ENCODE peak calls at places on chromosomes 16 and 17, in four cellular contexts. L is progenitor cell of endocrine pancreas, W is stomach, V is fibroblast of lung. C is an unnamed sample.

GRCh38 chr17:33968350-33969044 is 286.6 kb upstream of the CCL2 start:
- DNase-seq in L (no peak), W (no peak), V (no peak), C (peak)

GRCh38 chr16:24670623-24671454 is 58.6 kb upstream of the TNRC6A start:
- DNase-seq in L (no peak), W (no peak), V (peak), C (no peak)

GRCh38 chr16:25106567-25107465 is 4.7 kb upstream of the LCMT1 start:
- DNase-seq in L (peak), W (peak), V (peak), C (peak)

GRCh38 chr17:29617125-29617480 is 5.6 kb downstream of the CORO6 start:
- DNase-seq in L (peak), W (peak), V (peak), C (peak)

GRCh38 chr17:65677932-65678331 is 116.5 kb upstream of the AXIN2 start:
- DNase-seq in L (no peak), W (no peak), V (no peak), C (no peak)

GRCh38 chr16:2483939-2484897 is 9.3 kb downstream of the TBC1D24 start:
- DNase-seq in L (no peak), W (no peak), V (no peak), C (no peak)

GRCh38 chr17:8609910-8610309 is 20.6 kb downstream of the MYH10 start:
- DNase-seq in L (no peak), W (no peak), V (no peak), C (no peak)

GRCh38 chr17:72176516-72176851 is 55.7 kb downstream of the SOX9 start:
- DNase-seq in L (no peak), W (no peak), V (no peak), C (no peak)

GRCh38 chr16:54359086-54359485 is 72.5 kb upstream of the IRX3 start:
- DNase-seq in L (no peak), W (no peak), V (no peak), C (no peak)

GRCh38 chr17:78128616-78129384 is at the start of gene TMC6:
- DNase-seq in L (peak), W (peak), V (no peak), C (peak)

GRCh38 chr17:63476857-63477470 is at the start of gene ACE:
- DNase-seq in L (peak), W (peak), V (no peak), C (no peak)

GRCh38 chr17:19407601-19408380 is 3.2 kb upstream of the RNF112 start:
- DNase-seq in L (no peak), W (peak), V (no peak), C (no peak)

GRCh38 chr16:45454-45853 is 8.0 kb downstream of the POLR3K start:
- DNase-seq in L (no peak), W (no peak), V (no peak), C (no peak)

GRCh38 chr16:83967091-83967490 is 953 bp upstream of the NECAB2 start:
- DNase-seq in L (no peak), W (no peak), V (no peak), C (no peak)

GRCh38 chr17:75048396-75048933 is 1.4 kb downstream of the KCTD2 start:
- DNase-seq in L (no peak), W (peak), V (peak), C (no peak)

GRCh38 chr16:54216268-54217187 is 70.1 kb downstream of the IRX3 start:
- DNase-seq in L (no peak), W (no peak), V (peak), C (no peak)

GRCh38 chr17:64234961-64235360 is 28.1 kb downstream of the TEX2 start:
- DNase-seq in L (no peak), W (no peak), V (no peak), C (no peak)

GRCh38 chr17:38660097-38661026 is 14.4 kb downstream of the EPOP start:
- DNase-seq in L (no peak), W (no peak), V (no peak), C (no peak)

GRCh38 chr16:47375423-47375822 is 85.4 kb downstream of the ITFG1 start:
- DNase-seq in L (no peak), W (no peak), V (no peak), C (no peak)

GRCh38 chr16:27238016-27238587 is 30.5 kb downstream of the NSMCE1 start:
- DNase-seq in L (no peak), W (peak), V (no peak), C (peak)

GRCh38 chr16:19513377-19514053 is 8.4 kb downstream of the GDE1 start:
- DNase-seq in L (no peak), W (no peak), V (peak), C (no peak)

GRCh38 chr17:83119987-83120864 is 40.8 kb downstream of the METRNL start:
- DNase-seq in L (no peak), W (no peak), V (no peak), C (no peak)

GRCh38 chr17:17691468-17692263 is 10.4 kb downstream of the RAI1 start:
- DNase-seq in L (no peak), W (peak), V (no peak), C (no peak)

GRCh38 chr16:47657977-47658376 is 196.8 kb downstream of the PHKB start:
- DNase-seq in L (no peak), W (no peak), V (no peak), C (no peak)

GRCh38 chr17:55674107-55674506 is 48.6 kb downstream of the TMEM100 start:
- DNase-seq in L (no peak), W (no peak), V (peak), C (no peak)

GRCh38 chr17:42347198-42347597 is 41.0 kb downstream of the STAT3 start:
- DNase-seq in L (no peak), W (peak), V (peak), C (no peak)

GRCh38 chr17:4934173-4934979 is 2.3 kb downstream of the GP1BA start:
- DNase-seq in L (no peak), W (peak), V (peak), C (no peak)
- TF ChIP-seq CTCF in L (peak), W (no peak), V (peak), C (no peak)

GRCh38 chr17:6749519-6749918 is 6.3 kb upstream of the XAF1 start:
- DNase-seq in L (no peak), W (no peak), V (peak), C (no peak)
- TF ChIP-seq CTCF in L (no peak), W (no peak), V (no peak), C (no peak)

GRCh38 chr17:45782889-45783592 is 1.1 kb upstream of the CRHR1 start:
- DNase-seq in L (peak), W (no peak), V (no peak), C (no peak)
- TF ChIP-seq CTCF in L (peak), W (peak), V (no peak), C (no peak)

GRCh38 chr16:56311208-56312027 is 113.9 kb downstream of the AMFR start:
- DNase-seq in L (no peak), W (no peak), V (no peak), C (no peak)
- TF ChIP-seq CTCF in L (peak), W (no peak), V (peak), C (no peak)

DNA sequence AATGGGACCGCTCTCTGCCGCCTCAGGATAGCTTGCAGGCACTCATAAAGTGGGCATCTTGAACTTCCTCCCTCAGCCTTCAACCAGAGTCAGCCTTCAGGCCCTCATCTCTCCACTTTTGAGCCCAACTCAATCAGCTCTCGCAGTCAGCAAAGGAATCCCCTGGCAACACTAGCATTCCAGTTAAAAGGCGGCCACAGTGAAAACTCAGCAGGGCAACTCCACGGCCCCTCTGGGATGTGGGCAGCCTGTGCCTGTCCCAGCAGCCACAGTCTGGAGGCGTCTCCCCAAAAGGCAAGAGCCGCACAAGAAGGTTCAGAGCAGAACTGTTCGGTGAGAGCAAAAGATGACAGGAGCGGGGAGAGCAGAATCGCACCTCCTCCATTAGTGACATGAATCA is 9.0 kb downstream of the TMEM11 start:
- DNase-seq in L (no peak), W (no peak), V (no peak), C (no peak)
- TF ChIP-seq CTCF in L (no peak), W (no peak), V (no peak), C (no peak)

DNA sequence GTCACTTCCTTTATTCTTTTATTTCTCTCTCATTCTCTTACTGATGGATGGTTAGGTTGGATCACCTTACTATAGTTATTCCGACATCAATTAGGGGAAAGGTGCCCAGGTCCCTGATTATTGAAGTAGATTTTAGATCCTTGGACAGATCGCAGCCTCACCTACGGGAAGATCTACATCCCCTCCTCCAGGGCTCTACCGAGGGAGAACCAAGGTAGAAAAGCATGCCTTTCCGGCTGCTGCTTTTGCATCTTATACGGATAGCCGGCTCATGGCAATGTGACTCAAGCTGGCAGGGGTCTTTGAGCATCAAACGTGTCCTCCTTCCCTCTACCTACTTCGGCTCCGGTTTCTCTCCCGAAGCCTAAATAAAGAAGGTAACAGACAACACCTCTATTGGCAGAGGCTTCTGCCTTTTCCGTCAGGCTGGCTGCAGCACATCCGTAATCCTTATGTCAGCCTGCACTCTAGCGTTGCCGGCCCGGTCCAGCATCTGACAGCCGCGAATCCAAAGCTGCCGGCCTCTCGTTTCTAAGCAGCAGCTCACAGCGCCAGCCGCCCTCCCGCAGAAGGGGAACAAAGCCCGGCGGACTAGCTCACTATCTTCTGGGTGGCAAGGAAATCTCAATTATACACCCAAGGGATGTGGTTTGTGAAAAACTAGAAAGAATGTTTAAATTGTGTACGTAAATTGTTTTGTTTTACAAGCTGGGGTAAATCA is 46.9 kb downstream of the IRX6 start:
- DNase-seq in L (peak), W (peak), V (peak), C (no peak)
- TF ChIP-seq CTCF in L (peak), W (peak), V (peak), C (no peak)

GRCh38 chr17:48129981-48130380 is 22.4 kb downstream of the SNX11 start:
- DNase-seq in L (no peak), W (no peak), V (no peak), C (no peak)

GRCh38 chr17:48132375-48132774 is 24.8 kb downstream of the SNX11 start:
- DNase-seq in L (no peak), W (no peak), V (no peak), C (no peak)

GRCh38 chr17:48128411-48128810 is 20.8 kb downstream of the SNX11 start:
- DNase-seq in L (no peak), W (no peak), V (no peak), C (no peak)

GRCh38 chr17:48134912-48135480 is 27.4 kb downstream of the SNX11 start:
- DNase-seq in L (no peak), W (no peak), V (no peak), C (no peak)

GRCh38 chr17:48131216-48131824 is 23.8 kb downstream of the SNX11 start:
- DNase-seq in L (peak), W (peak), V (peak), C (no peak)
- TF ChIP-seq CTCF in L (peak), W (peak), V (peak), C (peak)

GRCh38 chr16:28924399-28924761 is 658 bp downstream of the RABEP2 start:
- DNase-seq in L (no peak), W (no peak), V (no peak), C (no peak)
- TF ChIP-seq CTCF in L (peak), W (peak), V (no peak), C (no peak)

GRCh38 chr17:2218426-2218825 is 85.2 kb downstream of the SMG6 start:
- DNase-seq in L (no peak), W (no peak), V (no peak), C (no peak)

GRCh38 chr17:2227025-2227699 is 76.4 kb downstream of the SMG6 start:
- DNase-seq in L (no peak), W (no peak), V (no peak), C (no peak)

GRCh38 chr17:2222301-2222700 is 81.3 kb downstream of the SMG6 start:
- DNase-seq in L (no peak), W (no peak), V (no peak), C (no peak)

GRCh38 chr17:2223617-2223927 is 80.0 kb downstream of the SMG6 start:
- DNase-seq in L (no peak), W (no peak), V (no peak), C (no peak)

GRCh38 chr17:2222901-2223616 is 80.5 kb downstream of the SMG6 start:
- DNase-seq in L (no peak), W (peak), V (peak), C (peak)
- TF ChIP-seq CTCF in L (no peak), W (no peak), V (no peak), C (no peak)

C was measured in natural killer cell.